ENCODE peak calls at places on chromosomes 2 and 18, in seven cellular contexts. H, Q, P, X, E, T and O are unnamed samples.

GRCh38 chr2:15127251-15127650 is 433.9 kb downstream of the NBAS start:
- DNase-seq in H (no peak), Q (no peak), P (no peak), X (no peak), E (no peak), T (no peak), O (peak; percentile 59)

GRCh38 chr2:71631411-71631931 is 178.1 kb downstream of the DYSF start:
- DNase-seq in H (no peak), Q (peak; percentile 24), P (no peak), X (no peak), E (no peak), T (no peak), O (no peak)

GRCh38 chr18:23888880-23889279 is 125.7 kb upstream of the TTC39C start:
- DNase-seq in H (no peak), Q (no peak), P (no peak), X (no peak), E (no peak), T (no peak), O (no peak)

GRCh38 chr2:1621041-1621440 is 123.3 kb downstream of the PXDN start:
- DNase-seq in H (no peak), Q (no peak), P (no peak), X (no peak), E (no peak), T (no peak), O (no peak)

GRCh38 chr2:156181208-156181607 is 151.3 kb downstream of the NR4A2 start:
- DNase-seq in H (peak; percentile 19), Q (no peak), P (no peak), X (no peak), E (no peak), T (no peak), O (no peak)

GRCh38 chr2:207256476-207257207 is 90.9 kb upstream of the KLF7 start:
- DNase-seq in H (peak; percentile 23), Q (no peak), P (no peak), X (no peak), E (peak; percentile 78), T (peak; percentile 71), O (peak; percentile 25)

GRCh38 chr2:69177785-69178636 is 165.0 kb downstream of the ANTXR1 start:
- DNase-seq in H (peak; percentile 96), Q (peak; percentile 98), P (peak; percentile 89), X (peak; percentile 93), E (peak; percentile 100), T (peak; percentile 92), O (peak; percentile 99)

GRCh38 chr2:122610948-122611609 is 855.6 kb downstream of the TSN start:
- DNase-seq in H (no peak), Q (no peak), P (no peak), X (no peak), E (no peak), T (no peak), O (no peak)

GRCh38 chr2:102186676-102187190 is at the start of gene IL1RL2:
- DNase-seq in H (peak; percentile 43), Q (no peak), P (no peak), X (no peak), E (no peak), T (no peak), O (peak; percentile 8)

GRCh38 chr18:58998421-58999203 is 133.9 kb downstream of the ZNF532 start:
- DNase-seq in H (peak; percentile 55), Q (no peak), P (no peak), X (no peak), E (peak; percentile 68), T (peak; percentile 70), O (peak; percentile 21)

GRCh38 chr2:231934441-231935206 is 8.4 kb upstream of the NPPC start:
- DNase-seq in H (no peak), Q (no peak), P (no peak), X (no peak), E (no peak), T (no peak), O (no peak)

GRCh38 chr18:34222396-34223163 is 2.1 kb downstream of the NOL4 start:
- DNase-seq in H (no peak), Q (peak; percentile 80), P (no peak), X (no peak), E (peak; percentile 28), T (no peak), O (peak; percentile 82)

GRCh38 chr2:45024600-45025291 is 15.5 kb upstream of the SIX2 start:
- DNase-seq in H (peak; percentile 19), Q (no peak), P (no peak), X (no peak), E (peak; percentile 61), T (peak; percentile 53), O (peak; percentile 73)

DNA sequence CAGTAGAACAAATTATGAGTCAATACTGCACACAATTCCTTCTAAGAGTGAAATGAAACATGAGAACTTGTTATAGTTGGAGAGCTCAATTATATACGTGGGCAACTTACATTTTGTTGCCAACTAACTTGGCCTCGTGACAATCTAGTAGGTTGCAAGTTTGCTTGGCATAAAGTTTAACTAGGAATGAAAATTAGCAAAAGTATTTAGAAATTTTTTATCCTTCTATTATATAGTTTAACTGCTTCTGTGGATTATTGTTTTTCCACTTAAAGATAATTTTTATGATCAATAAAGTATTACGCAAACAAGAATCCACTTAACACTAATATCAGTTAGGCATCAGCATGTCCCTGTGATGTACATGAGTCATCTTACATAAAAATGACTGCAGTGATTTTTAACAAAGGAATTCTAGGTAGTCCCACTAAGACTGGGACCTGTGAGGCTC is 41.1 kb downstream of the FAM124B start:
- DNase-seq in H (peak; percentile 37), Q (no peak), P (no peak), X (no peak), E (no peak), T (no peak), O (no peak)
- H4K8ac ChIP-seq in H (no peak overlapping the region), Q (no peak overlapping the region), P (no peak overlapping the region), X (no peak overlapping the region), E (no peak overlapping the region), T (no peak overlapping the region), O (no peak overlapping the region)

DNA sequence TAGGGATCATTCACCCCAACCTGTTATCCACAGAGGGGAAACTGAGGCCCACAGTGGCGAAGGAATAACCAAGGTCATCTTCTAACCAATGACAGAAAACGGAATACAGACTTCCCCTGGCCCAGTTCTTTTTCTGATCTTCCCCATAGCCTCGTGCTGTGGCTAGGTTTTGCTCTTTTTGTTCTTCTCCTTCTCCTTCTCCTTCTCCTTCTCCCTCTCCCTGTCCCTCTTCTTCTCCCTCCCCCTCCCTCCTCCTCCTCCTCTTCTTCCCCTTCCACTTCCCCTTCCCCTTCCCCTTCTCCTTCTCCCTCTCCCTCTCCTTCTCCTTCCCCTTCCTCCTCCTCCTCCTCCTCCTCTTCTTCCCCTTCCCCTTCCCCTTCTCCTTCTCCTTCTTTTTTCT is 12.9 kb upstream of the TWIST2 start:
- DNase-seq in H (no peak), Q (no peak), P (no peak), X (no peak), E (no peak), T (no peak), O (no peak)
- H3K27me3 ChIP-seq in H (no peaks in the 10 kb centered on the region), Q (no peaks in the 10 kb centered on the region), P (no peaks in the 10 kb centered on the region), X (peaks cover 3% of the 10 kb centered on the region), E (no peaks in the 10 kb centered on the region), T (peaks cover 47% of the 10 kb centered on the region), O (no peaks in the 10 kb centered on the region)

GRCh38 chr2:63044360-63045327 is 6.0 kb upstream of the OTX1 start:
- DNase-seq in H (no peak), Q (peak; percentile 90), P (peak; percentile 29), X (no peak), E (no peak), T (no peak), O (peak; percentile 87)
- H3K4me2 ChIP-seq in H (no peak overlapping the region), Q (peak overlapping the region; percentile 72), P (peak overlapping the region; percentile 56), X (peak overlapping the region; percentile 83), E (no peak overlapping the region), T (no peak overlapping the region), O (peak overlapping the region; percentile 46)

DNA sequence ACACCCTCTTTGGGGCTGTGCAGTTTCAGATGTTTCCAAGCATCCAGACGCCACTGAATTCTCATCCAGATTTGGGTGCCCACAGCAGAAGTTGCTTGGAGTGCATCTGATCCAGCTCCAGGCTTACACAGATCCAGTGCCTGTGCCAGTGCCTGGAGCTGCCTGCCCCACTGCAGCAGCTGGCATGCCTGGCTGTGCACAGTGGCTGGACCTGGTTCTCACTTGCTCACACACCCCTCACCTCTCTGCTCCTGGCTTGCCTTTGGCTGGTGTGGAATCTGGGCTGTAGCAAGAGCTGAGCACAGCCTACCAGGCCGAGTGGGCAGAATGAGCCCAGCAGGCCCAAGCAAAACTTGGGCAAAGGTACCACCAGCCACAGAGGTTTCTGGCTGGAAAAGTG is 137.9 kb downstream of the SPAG16 start:
- DNase-seq in H (no peak), Q (no peak), P (no peak), X (no peak), E (no peak), T (no peak), O (no peak)
- H4K8ac ChIP-seq in H (no peak overlapping the region), Q (no peak overlapping the region), P (no peak overlapping the region), X (no peak overlapping the region), E (no peak overlapping the region), T (no peak overlapping the region), O (no peak overlapping the region)